ENCODE peak calls at places on chromosomes 5 and 9, in six cellular contexts. R, K, U, N, I and L are unnamed samples.

GRCh38 chr9:9108641-9109040 is 1309.1 kb upstream of the DMAC1 start:
- DNase-seq in R (peak; percentile 13), K (no peak), U (no peak), N (no peak), I (no peak), L (no peak)

GRCh38 chr5:75992677-75993582 is 90.3 kb upstream of the SV2C start:
- DNase-seq in N (no peak), I (no peak), U (peak; percentile 19), R (no peak), K (no peak), L (no peak)

GRCh38 chr5:73694089-73694488 is 68.1 kb downstream of the ARHGEF28 start:
- DNase-seq in N (no peak), R (no peak), K (no peak), I (peak; percentile 18), U (peak; percentile 81), L (no peak)

GRCh38 chr5:88889165-88890069 is 6.4 kb upstream of the MEF2C start:
- DNase-seq in R (no peak), K (no peak), I (no peak), N (peak; percentile 70), U (no peak), L (no peak)

GRCh38 chr5:73638344-73639095 is 12.5 kb downstream of the ARHGEF28 start:
- DNase-seq in N (no peak), R (no peak), I (no peak), K (no peak), U (no peak), L (no peak)

GRCh38 chr5:153569036-153569435 is 78.6 kb downstream of the GRIA1 start:
- DNase-seq in K (no peak), U (no peak), I (no peak), R (no peak), N (no peak), L (no peak)

GRCh38 chr5:102889033-102889432 is 133.9 kb downstream of the PAM start:
- DNase-seq in I (no peak), U (no peak), R (no peak), K (no peak), N (no peak), L (no peak)

GRCh38 chr5:135130526-135131215 is 96.6 kb upstream of the PITX1 start:
- DNase-seq in K (no peak), R (no peak), N (no peak), I (no peak), U (no peak), L (no peak)

GRCh38 chr5:177510567-177511053 is 984 bp upstream of the DOK3 start:
- DNase-seq in R (no peak), K (no peak), N (no peak), I (no peak), U (no peak), L (peak; percentile 97)

GRCh38 chr9:113475992-113476391 is 12.5 kb downstream of the RGS3 start:
- DNase-seq in R (no peak), U (no peak), N (no peak), I (no peak), K (no peak), L (no peak)

DNA sequence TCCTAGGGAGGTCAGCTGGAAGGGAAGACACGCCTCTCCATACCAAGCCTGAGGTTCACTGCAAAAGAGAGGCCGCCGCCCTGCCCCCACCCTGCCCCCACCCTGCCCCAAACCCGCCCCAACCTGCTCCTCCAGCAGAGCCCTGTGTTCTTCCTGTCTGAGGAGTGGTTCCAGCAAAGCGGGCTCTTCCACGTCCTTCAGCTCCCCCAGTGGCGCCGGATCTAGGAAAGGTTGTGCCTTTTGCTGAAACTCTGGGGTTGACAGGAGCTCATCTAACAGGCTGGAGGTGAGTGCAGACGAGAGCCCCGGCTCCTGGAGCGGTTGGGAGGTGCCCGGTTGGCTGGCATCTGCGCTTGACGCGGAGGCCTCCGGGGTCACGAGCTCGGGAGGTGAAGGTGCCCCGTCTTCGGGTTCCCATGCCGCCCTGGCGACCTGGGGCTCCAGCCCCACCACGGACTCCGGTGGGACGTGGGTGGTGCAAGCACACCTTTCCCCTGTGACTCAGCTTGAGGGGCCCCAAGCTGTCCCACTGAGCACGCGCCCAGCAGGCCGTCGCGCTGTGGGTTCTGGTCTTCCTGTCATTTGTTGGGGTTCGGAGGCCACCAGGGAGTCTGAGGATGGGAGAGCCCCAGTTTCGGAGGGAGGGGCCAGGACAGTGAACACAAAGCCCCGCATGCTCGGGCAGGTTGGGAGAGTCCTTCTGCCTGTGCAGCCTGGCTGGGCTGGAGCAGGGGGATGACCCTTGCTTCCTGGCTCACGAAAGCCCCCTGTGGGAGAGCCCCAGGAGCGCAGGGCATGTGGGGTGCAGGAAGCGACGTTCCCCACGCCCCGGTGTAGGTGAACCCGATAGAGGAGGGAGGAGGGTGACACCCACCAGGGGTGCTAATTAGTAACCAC is 1467.1 kb downstream of the FOXD4L5 start:
- DNase-seq in I (peak; percentile 10), U (peak; percentile 75), R (no peak), N (peak; percentile 47), K (peak; percentile 9), L (peak; percentile 67)
- TF ChIP-seq GABPA in I (no peak), U (no peak), R (no peak), N (no peak), K (no peak), L (no peak)

DNA sequence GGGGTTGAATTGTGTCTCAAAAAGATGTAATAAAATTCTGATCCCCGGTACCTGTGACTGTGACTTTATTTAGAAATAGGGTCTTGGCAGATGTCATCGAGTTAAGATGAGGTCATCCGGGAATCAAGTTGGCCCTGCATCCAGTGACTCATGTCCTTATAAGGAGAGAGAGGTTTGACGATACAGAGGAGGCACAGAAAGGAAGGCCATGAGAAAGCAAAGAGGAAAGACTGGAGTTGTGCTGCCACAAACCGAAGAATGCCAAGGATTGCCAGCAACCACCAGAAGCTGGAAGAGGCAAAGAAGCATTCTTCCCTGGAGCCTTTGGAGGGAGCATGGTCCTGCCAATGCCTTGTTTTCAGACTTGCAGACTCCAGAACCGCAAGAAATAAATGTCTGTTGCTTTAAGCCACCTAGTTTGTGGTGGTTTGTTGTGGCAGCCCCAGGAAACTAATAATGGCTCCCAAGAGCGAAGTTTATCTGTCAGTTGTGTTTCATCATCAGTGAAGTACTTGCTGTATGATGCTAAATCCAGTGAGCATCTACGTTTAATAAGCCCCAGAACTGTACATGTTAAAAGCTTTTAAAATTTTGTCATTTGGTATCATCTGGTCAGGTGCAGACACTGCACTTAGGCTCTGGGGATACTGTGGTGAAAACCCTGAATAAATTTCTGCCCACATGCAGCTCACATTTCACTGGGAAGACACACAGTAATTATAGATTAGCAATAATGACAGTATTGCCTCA is 114.8 kb downstream of the TLE4 start:
- DNase-seq in U (no peak), I (no peak), K (no peak), R (no peak), N (no peak), L (no peak)
- H3K27ac ChIP-seq in U (no peak overlapping the region), I (no peak overlapping the region), K (no peak overlapping the region), R (no peak overlapping the region), N (peak overlapping the region; percentile 65), L (no peak overlapping the region)

DNA sequence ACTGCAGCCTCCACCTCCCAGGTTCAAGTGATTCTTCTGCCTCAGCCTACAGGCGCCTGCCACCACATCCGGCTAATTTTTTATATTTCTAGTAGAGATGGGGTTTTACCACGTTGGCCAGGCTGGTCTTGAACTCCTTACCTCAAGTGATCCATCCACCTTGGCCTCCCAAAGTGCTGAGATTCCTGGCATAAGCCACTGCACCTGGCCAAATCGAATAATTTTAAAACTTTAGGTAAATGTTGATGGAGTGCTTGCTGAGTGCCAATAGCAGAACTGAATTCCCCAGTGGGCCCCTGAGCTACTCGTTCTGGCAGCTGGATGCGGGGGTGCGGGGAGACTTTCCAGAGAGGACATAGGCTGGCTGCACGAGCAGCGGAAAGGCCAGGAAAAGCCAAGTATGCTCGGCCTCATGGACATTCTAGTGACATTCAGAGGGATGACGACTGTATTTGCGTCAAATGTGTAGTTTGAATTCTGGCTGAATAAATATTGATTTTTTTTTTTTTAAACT is 16.8 kb downstream of the TRAF2 start:
- DNase-seq in K (no peak), N (no peak), U (no peak), R (no peak), I (no peak), L (no peak)
- TF ChIP-seq GABPA in K (no peak), N (no peak), U (no peak), R (no peak), I (no peak), L (no peak)

GRCh38 chr9:127534250-127534649 is 77.8 kb upstream of the STXBP1 start:
- DNase-seq in R (no peak), U (no peak), I (no peak), K (no peak), N (no peak), L (no peak)

GRCh38 chr9:127535834-127536233 is 76.2 kb upstream of the STXBP1 start:
- DNase-seq in K (no peak), U (no peak), I (no peak), R (no peak), N (no peak), L (no peak)

GRCh38 chr9:127535396-127535795 is 76.7 kb upstream of the STXBP1 start:
- DNase-seq in R (no peak), I (no peak), U (no peak), K (no peak), N (no peak), L (no peak)

GRCh38 chr9:127536499-127536898 is 75.6 kb upstream of the STXBP1 start:
- DNase-seq in N (no peak), K (no peak), U (no peak), I (no peak), R (no peak), L (no peak)

GRCh38 chr9:127534931-127535330 is 77.1 kb upstream of the STXBP1 start:
- DNase-seq in U (no peak), K (no peak), I (no peak), N (no peak), R (no peak), L (no peak)
- H3K27ac ChIP-seq in U (no peak overlapping the region), K (peak overlapping the region; percentile 5), I (no peak overlapping the region), N (no peak overlapping the region), R (peak overlapping the region; percentile 17), L (no peak overlapping the region)

GRCh38 chr9:108866001-108866420 is 3.9 kb downstream of the ACTL7A start:
- DNase-seq in I (no peak), R (no peak), K (no peak), N (no peak), U (no peak), L (no peak)

GRCh38 chr9:108867829-108868228 is 5.8 kb downstream of the ACTL7A start:
- DNase-seq in K (no peak), N (no peak), U (no peak), I (no peak), R (no peak), L (no peak)

GRCh38 chr9:108864446-108864845 is 2.4 kb downstream of the ACTL7A start:
- DNase-seq in U (no peak), N (no peak), I (peak; percentile 29), K (no peak), R (no peak), L (no peak)

GRCh38 chr9:108865037-108865436 is 3.0 kb downstream of the ACTL7A start:
- DNase-seq in N (no peak), U (no peak), R (no peak), I (no peak), K (no peak), L (no peak)

DNA sequence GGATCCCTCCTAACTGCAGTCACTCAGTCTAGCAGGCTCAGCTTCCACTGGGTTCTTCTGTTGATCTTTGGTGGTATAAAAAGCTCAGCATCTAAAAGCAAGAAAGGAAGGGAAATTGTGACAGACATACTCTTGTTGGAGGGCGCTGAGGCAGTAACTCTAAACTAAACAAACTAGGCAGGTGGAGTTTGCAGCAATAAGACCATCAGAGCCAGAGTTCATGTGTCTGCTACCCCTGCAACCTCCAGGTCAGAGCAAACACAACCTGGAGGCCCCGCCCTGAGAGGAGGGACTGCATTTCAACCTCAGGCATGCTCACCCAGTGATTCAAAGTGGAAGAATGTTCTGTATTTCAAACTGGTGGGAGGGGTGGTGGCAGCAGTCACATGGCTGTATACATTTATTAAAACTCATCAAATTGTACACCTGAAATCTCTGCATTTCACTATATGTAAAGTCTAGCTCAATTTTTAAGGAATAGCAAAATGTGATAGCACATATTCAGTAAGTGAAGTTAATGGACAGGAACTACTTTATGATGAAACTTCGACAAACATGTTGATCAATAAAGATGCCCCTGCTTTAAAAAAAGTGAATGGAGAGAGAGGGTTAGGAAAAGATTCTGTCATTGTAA is 7.1 kb downstream of the ACTL7A start:
- DNase-seq in N (no peak), R (no peak), I (peak; percentile 97), K (no peak), U (no peak), L (no peak)
- TF ChIP-seq GABPA in N (no peak), R (no peak), I (peak; percentile 28), K (no peak), U (no peak), L (no peak)